ENCODE peak calls at places on chromosome 12, in eight cellular contexts. One of them, this sample, is unnamed.

GRCh38 chr12:69900720-69901131 is 75.7 kb downstream of the MYRFL start:
- DNase-seq in AG20443: peak
- DNase-seq in fibroblast of villous mesenchyme: peak
- DNase-seq in epithelial cell of proximal tubule: peak
- DNase-seq in T-helper 1 cell: no peak
- DNase-seq in hypothalamus: no peak
- DNase-seq in body of pancreas: peak
- DNase-seq in MCF 10A: peak
- DNase-seq in this sample: peak

GRCh38 chr12:105985383-105985782 is 153.4 kb downstream of the NUAK1 start:
- DNase-seq in AG20443: no peak
- DNase-seq in fibroblast of villous mesenchyme: no peak
- DNase-seq in epithelial cell of proximal tubule: no peak
- DNase-seq in T-helper 1 cell: no peak
- DNase-seq in hypothalamus: no peak
- DNase-seq in body of pancreas: no peak
- DNase-seq in MCF 10A: no peak
- DNase-seq in this sample: no peak

GRCh38 chr12:113244015-113244983 is 23.0 kb downstream of the TPCN1 start:
- DNase-seq in AG20443: no peak
- DNase-seq in fibroblast of villous mesenchyme: peak
- DNase-seq in epithelial cell of proximal tubule: no peak
- DNase-seq in T-helper 1 cell: no peak
- DNase-seq in hypothalamus: no peak
- DNase-seq in body of pancreas: peak
- DNase-seq in MCF 10A: peak
- DNase-seq in this sample: no peak

GRCh38 chr12:82746668-82747067 is 60.0 kb downstream of the TMTC2 start:
- DNase-seq in AG20443: no peak
- DNase-seq in fibroblast of villous mesenchyme: no peak
- DNase-seq in epithelial cell of proximal tubule: no peak
- DNase-seq in T-helper 1 cell: no peak
- DNase-seq in hypothalamus: no peak
- DNase-seq in body of pancreas: no peak
- DNase-seq in MCF 10A: no peak
- DNase-seq in this sample: no peak

GRCh38 chr12:11719678-11720099 is 70.2 kb downstream of the ETV6 start:
- DNase-seq in AG20443: peak
- DNase-seq in fibroblast of villous mesenchyme: peak
- DNase-seq in epithelial cell of proximal tubule: no peak
- DNase-seq in T-helper 1 cell: no peak
- DNase-seq in hypothalamus: no peak
- DNase-seq in body of pancreas: peak
- DNase-seq in MCF 10A: peak
- DNase-seq in this sample: peak

GRCh38 chr12:19311165-19311564 is 128.1 kb upstream of the AEBP2 start:
- DNase-seq in AG20443: no peak
- DNase-seq in fibroblast of villous mesenchyme: no peak
- DNase-seq in epithelial cell of proximal tubule: no peak
- DNase-seq in T-helper 1 cell: no peak
- DNase-seq in hypothalamus: no peak
- DNase-seq in body of pancreas: no peak
- DNase-seq in MCF 10A: no peak
- DNase-seq in this sample: no peak

GRCh38 chr12:52235822-52236291 is 2.8 kb downstream of the KRT7 start:
- DNase-seq in AG20443: no peak
- DNase-seq in fibroblast of villous mesenchyme: no peak
- DNase-seq in epithelial cell of proximal tubule: no peak
- DNase-seq in T-helper 1 cell: no peak
- DNase-seq in hypothalamus: no peak
- DNase-seq in body of pancreas: peak
- DNase-seq in MCF 10A: peak
- DNase-seq in this sample: no peak

GRCh38 chr12:115135800-115136211 is 451.8 kb upstream of the TBX3 start:
- DNase-seq in AG20443: peak
- DNase-seq in fibroblast of villous mesenchyme: peak
- DNase-seq in epithelial cell of proximal tubule: no peak
- DNase-seq in T-helper 1 cell: no peak
- DNase-seq in hypothalamus: peak
- DNase-seq in body of pancreas: peak
- DNase-seq in MCF 10A: peak
- DNase-seq in this sample: peak

GRCh38 chr12:110537605-110538409 is 35.7 kb downstream of the RAD9B start:
- DNase-seq in AG20443: no peak
- DNase-seq in fibroblast of villous mesenchyme: no peak
- DNase-seq in epithelial cell of proximal tubule: peak
- DNase-seq in T-helper 1 cell: no peak
- DNase-seq in hypothalamus: no peak
- DNase-seq in body of pancreas: peak
- DNase-seq in MCF 10A: peak
- DNase-seq in this sample: no peak

GRCh38 chr12:74514098-74514872 is 23.4 kb upstream of the ATXN7L3B start:
- DNase-seq in AG20443: peak
- DNase-seq in fibroblast of villous mesenchyme: no peak
- DNase-seq in epithelial cell of proximal tubule: no peak
- DNase-seq in T-helper 1 cell: no peak
- DNase-seq in hypothalamus: no peak
- DNase-seq in body of pancreas: no peak
- DNase-seq in MCF 10A: no peak
- DNase-seq in this sample: no peak

GRCh38 chr12:57128519-57129247 is 400 bp downstream of the LRP1 start:
- DNase-seq in AG20443: no peak
- DNase-seq in fibroblast of villous mesenchyme: no peak
- DNase-seq in epithelial cell of proximal tubule: no peak
- DNase-seq in T-helper 1 cell: no peak
- DNase-seq in hypothalamus: no peak
- DNase-seq in body of pancreas: no peak
- DNase-seq in MCF 10A: no peak
- DNase-seq in this sample: no peak

GRCh38 chr12:115941362-115941761 is 336.1 kb downstream of the MED13L start:
- DNase-seq in AG20443: no peak
- DNase-seq in fibroblast of villous mesenchyme: peak
- DNase-seq in epithelial cell of proximal tubule: no peak
- DNase-seq in T-helper 1 cell: no peak
- DNase-seq in hypothalamus: no peak
- DNase-seq in body of pancreas: no peak
- DNase-seq in MCF 10A: peak
- DNase-seq in this sample: no peak

GRCh38 chr12:112599871-112600270 is 181.1 kb downstream of the PTPN11 start:
- DNase-seq in AG20443: peak
- DNase-seq in fibroblast of villous mesenchyme: peak
- DNase-seq in epithelial cell of proximal tubule: no peak
- DNase-seq in T-helper 1 cell: no peak
- DNase-seq in hypothalamus: no peak
- DNase-seq in body of pancreas: no peak
- DNase-seq in MCF 10A: peak
- DNase-seq in this sample: no peak

GRCh38 chr12:106645074-106645421 is 62.2 kb downstream of the RFX4 start:
- DNase-seq in AG20443: no peak
- DNase-seq in fibroblast of villous mesenchyme: no peak
- DNase-seq in epithelial cell of proximal tubule: no peak
- DNase-seq in T-helper 1 cell: no peak
- DNase-seq in hypothalamus: peak
- DNase-seq in body of pancreas: peak
- DNase-seq in MCF 10A: peak
- DNase-seq in this sample: peak

GRCh38 chr12:101875112-101875961 is 2.0 kb upstream of the DRAM1 start:
- DNase-seq in AG20443: peak
- DNase-seq in fibroblast of villous mesenchyme: peak
- DNase-seq in epithelial cell of proximal tubule: no peak
- DNase-seq in T-helper 1 cell: no peak
- DNase-seq in hypothalamus: no peak
- DNase-seq in body of pancreas: no peak
- DNase-seq in MCF 10A: no peak
- DNase-seq in this sample: no peak

GRCh38 chr12:3698218-3698974 is 54.5 kb downstream of the CRACR2A start:
- DNase-seq in AG20443: peak
- DNase-seq in fibroblast of villous mesenchyme: peak
- DNase-seq in epithelial cell of proximal tubule: no peak
- DNase-seq in T-helper 1 cell: no peak
- DNase-seq in hypothalamus: no peak
- DNase-seq in body of pancreas: no peak
- DNase-seq in MCF 10A: peak
- DNase-seq in this sample: peak

GRCh38 chr12:1929241-1929984 is 11.0 kb upstream of the CACNA2D4 start:
- DNase-seq in AG20443: no peak
- DNase-seq in fibroblast of villous mesenchyme: no peak
- DNase-seq in epithelial cell of proximal tubule: no peak
- DNase-seq in T-helper 1 cell: no peak
- DNase-seq in hypothalamus: no peak
- DNase-seq in body of pancreas: no peak
- DNase-seq in MCF 10A: no peak
- DNase-seq in this sample: no peak

GRCh38 chr12:113582521-113583218 is 111.0 kb upstream of the LHX5 start:
- DNase-seq in AG20443: no peak
- DNase-seq in fibroblast of villous mesenchyme: no peak
- DNase-seq in epithelial cell of proximal tubule: no peak
- DNase-seq in T-helper 1 cell: no peak
- DNase-seq in hypothalamus: no peak
- DNase-seq in body of pancreas: no peak
- DNase-seq in MCF 10A: no peak
- DNase-seq in this sample: no peak

GRCh38 chr12:57368349-57369095 is 62.3 kb downstream of the R3HDM2 start:
- DNase-seq in AG20443: no peak
- DNase-seq in fibroblast of villous mesenchyme: peak
- DNase-seq in epithelial cell of proximal tubule: peak
- DNase-seq in T-helper 1 cell: no peak
- DNase-seq in hypothalamus: no peak
- DNase-seq in body of pancreas: peak
- DNase-seq in MCF 10A: peak
- DNase-seq in this sample: no peak

GRCh38 chr12:57367121-57367520 is 63.7 kb downstream of the R3HDM2 start:
- DNase-seq in AG20443: no peak
- DNase-seq in fibroblast of villous mesenchyme: peak
- DNase-seq in epithelial cell of proximal tubule: peak
- DNase-seq in T-helper 1 cell: no peak
- DNase-seq in hypothalamus: no peak
- DNase-seq in body of pancreas: no peak
- DNase-seq in MCF 10A: no peak
- DNase-seq in this sample: no peak